ENCODE peak calls at places on chromosomes 13 and 19, in six cellular contexts. P, W, F, J, E and X are unnamed samples.

GRCh38 chr13:53405616-53406015 is 377.0 kb downstream of the OLFM4 start:
- DNase-seq in P (no peak), W (no peak), F (no peak), J (no peak), E (no peak), X (no peak)

GRCh38 chr13:79241697-79242096 is 164.4 kb downstream of the RBM26 start:
- DNase-seq in P (no peak), W (no peak), F (no peak), J (no peak), E (no peak), X (no peak)

GRCh38 chr19:1931445-1931844 is 9.5 kb upstream of the CSNK1G2 start:
- DNase-seq in P (no peak), W (no peak), F (no peak), J (no peak), E (no peak), X (no peak)

GRCh38 chr19:5933391-5933998 is 19.4 kb downstream of the CAPS start:
- DNase-seq in P (no peak), W (no peak), F (no peak), J (no peak), E (no peak), X (no peak)

GRCh38 chr13:107025991-107026390 is 458.1 kb upstream of the ARGLU1 start:
- DNase-seq in P (no peak), W (no peak), F (no peak), J (peak), E (no peak), X (no peak)

GRCh38 chr19:6287269-6287885 is 7.6 kb upstream of the MLLT1 start:
- DNase-seq in P (no peak), W (no peak), F (no peak), J (no peak), E (no peak), X (no peak)

GRCh38 chr19:8438236-8438635 is 6.5 kb upstream of the HNRNPM start:
- DNase-seq in P (no peak), W (no peak), F (no peak), J (no peak), E (no peak), X (no peak)

GRCh38 chr13:93900735-93901134 is 578.7 kb downstream of the DCT start:
- DNase-seq in P (no peak), W (no peak), F (no peak), J (no peak), E (no peak), X (no peak)

GRCh38 chr19:36456831-36457230 is 32.5 kb downstream of the ZNF566 start:
- DNase-seq in P (no peak), W (no peak), F (no peak), J (no peak), E (no peak), X (no peak)

GRCh38 chr19:39212377-39212742 is 8.3 kb upstream of the SYCN start:
- DNase-seq in P (peak), W (no peak), F (peak), J (no peak), E (no peak), X (peak)

GRCh38 chr13:23578411-23579071 is 8.3 kb downstream of the TNFRSF19 start:
- DNase-seq in P (peak), W (peak), F (peak), J (peak), E (peak), X (no peak)

GRCh38 chr13:20981370-20982095 is 79.0 kb upstream of the XPO4 start:
- DNase-seq in P (no peak), W (no peak), F (no peak), J (no peak), E (no peak), X (no peak)

GRCh38 chr19:38044267-38045111 is 137.5 kb downstream of the SIPA1L3 start:
- DNase-seq in P (no peak), W (no peak), F (no peak), J (peak), E (no peak), X (no peak)

GRCh38 chr13:113582841-113583631 is 1.5 kb upstream of the TFDP1 start:
- DNase-seq in P (no peak), W (no peak), F (no peak), J (no peak), E (no peak), X (no peak)

GRCh38 chr19:33727331-33728028 is 69.2 kb upstream of the KCTD15 start:
- DNase-seq in P (no peak), W (no peak), F (no peak), J (no peak), E (no peak), X (no peak)

GRCh38 chr19:6185825-6186193 is 50.3 kb downstream of the ACSBG2 start:
- DNase-seq in P (no peak), W (no peak), F (no peak), J (no peak), E (no peak), X (no peak)

GRCh38 chr19:12346896-12347295 is 13.5 kb upstream of the ZNF563 start:
- DNase-seq in P (no peak), W (no peak), F (no peak), J (no peak), E (no peak), X (no peak)

GRCh38 chr13:94702181-94703041 is 9.9 kb downstream of the SOX21 start:
- DNase-seq in P (no peak), W (no peak), F (no peak), J (no peak), E (no peak), X (no peak)

GRCh38 chr19:43525836-43526771 is 897 bp downstream of the ETHE1 start:
- DNase-seq in P (no peak), W (no peak), F (no peak), J (peak), E (no peak), X (no peak)

GRCh38 chr13:28468520-28468915 is 26.4 kb downstream of the FLT1 start:
- DNase-seq in P (no peak), W (no peak), F (no peak), J (no peak), E (no peak), X (no peak)

GRCh38 chr19:38031423-38031770 is 124.4 kb downstream of the SIPA1L3 start:
- DNase-seq in P (no peak), W (peak), F (no peak), J (no peak), E (no peak), X (no peak)

GRCh38 chr19:4233282-4233853 is 4.0 kb downstream of the EBI3 start:
- DNase-seq in P (peak), W (peak), F (peak), J (peak), E (peak), X (peak)